ENCODE peak calls at places on chromosomes 11 and 22, in four cellular contexts. One of them, this sample, is unnamed.

GRCh38 chr11:69403556-69404215 is 77.8 kb upstream of the LINC01488 start:
- DNase-seq in effector memory CD8-positive, alpha-beta T cell: no peak
- DNase-seq in GM10248: no peak
- DNase-seq in heart left ventricle: no peak
- DNase-seq in this sample: no peak

GRCh38 chr22:45280583-45280972 is 4.2 kb upstream of the UPK3A start:
- DNase-seq in heart left ventricle: no peak
- DNase-seq in GM10248: no peak
- DNase-seq in effector memory CD8-positive, alpha-beta T cell: no peak
- DNase-seq in this sample: no peak

GRCh38 chr22:38864361-38865191 is 7.4 kb downstream of the CBX6 start:
- DNase-seq in heart left ventricle: peak; percentile 79
- DNase-seq in effector memory CD8-positive, alpha-beta T cell: no peak
- DNase-seq in GM10248: no peak
- DNase-seq in this sample: no peak

GRCh38 chr11:9838961-9839360 is 175.1 kb downstream of the SWAP70 start:
- DNase-seq in GM10248: peak; percentile 26
- DNase-seq in heart left ventricle: no peak
- DNase-seq in effector memory CD8-positive, alpha-beta T cell: no peak
- DNase-seq in this sample: peak; percentile 51

GRCh38 chr11:42913731-42914130 is 398.1 kb upstream of the API5 start:
- DNase-seq in effector memory CD8-positive, alpha-beta T cell: no peak
- DNase-seq in heart left ventricle: no peak
- DNase-seq in GM10248: no peak
- DNase-seq in this sample: peak; percentile 2

GRCh38 chr11:65962136-65962564 is 616 bp downstream of the SART1 start:
- DNase-seq in GM10248: no peak
- DNase-seq in effector memory CD8-positive, alpha-beta T cell: peak; percentile 24
- DNase-seq in heart left ventricle: no peak
- DNase-seq in this sample: no peak

GRCh38 chr11:86458294-86459001 is 83.8 kb downstream of the CCDC81 start:
- DNase-seq in effector memory CD8-positive, alpha-beta T cell: no peak
- DNase-seq in heart left ventricle: no peak
- DNase-seq in GM10248: no peak
- DNase-seq in this sample: no peak

GRCh38 chr11:113725883-113726405 is 19.8 kb upstream of the TMPRSS5 start:
- DNase-seq in heart left ventricle: no peak
- DNase-seq in effector memory CD8-positive, alpha-beta T cell: no peak
- DNase-seq in GM10248: no peak
- DNase-seq in this sample: no peak

GRCh38 chr11:102220728-102221467 is 96.4 kb upstream of the BIRC3 start:
- DNase-seq in GM10248: no peak
- DNase-seq in heart left ventricle: no peak
- DNase-seq in effector memory CD8-positive, alpha-beta T cell: no peak
- DNase-seq in this sample: no peak

GRCh38 chr11:33461319-33461718 is 204.1 kb downstream of the HIPK3 start:
- DNase-seq in GM10248: no peak
- DNase-seq in heart left ventricle: no peak
- DNase-seq in effector memory CD8-positive, alpha-beta T cell: no peak
- DNase-seq in this sample: no peak

GRCh38 chr22:44972363-44973083 is 37.3 kb downstream of the PHF21B start:
- DNase-seq in GM10248: no peak
- DNase-seq in effector memory CD8-positive, alpha-beta T cell: no peak
- DNase-seq in heart left ventricle: no peak
- DNase-seq in this sample: no peak

GRCh38 chr11:67113231-67113721 is 5.8 kb upstream of the KDM2A start:
- DNase-seq in heart left ventricle: no peak
- DNase-seq in GM10248: peak; percentile 64
- DNase-seq in effector memory CD8-positive, alpha-beta T cell: peak; percentile 19
- DNase-seq in this sample: peak; percentile 79

GRCh38 chr11:20084921-20085814 is 75.1 kb downstream of the DBX1 start:
- DNase-seq in effector memory CD8-positive, alpha-beta T cell: no peak
- DNase-seq in heart left ventricle: no peak
- DNase-seq in GM10248: no peak
- DNase-seq in this sample: no peak

GRCh38 chr11:35321532-35322320 is 97.6 kb downstream of the SLC1A2 start:
- DNase-seq in effector memory CD8-positive, alpha-beta T cell: no peak
- DNase-seq in GM10248: no peak
- DNase-seq in heart left ventricle: peak; percentile 50
- DNase-seq in this sample: no peak

GRCh38 chr11:84144531-84144930 is 858.4 kb upstream of the CCDC90B start:
- DNase-seq in heart left ventricle: no peak
- DNase-seq in effector memory CD8-positive, alpha-beta T cell: no peak
- DNase-seq in GM10248: no peak
- DNase-seq in this sample: no peak

GRCh38 chr11:45872513-45873356 is 12.7 kb upstream of the MAPK8IP1 start:
- DNase-seq in effector memory CD8-positive, alpha-beta T cell: peak; percentile 24
- DNase-seq in GM10248: peak; percentile 52
- DNase-seq in heart left ventricle: no peak
- DNase-seq in this sample: no peak

GRCh38 chr11:63907063-63907462 is 9.9 kb downstream of the RCOR2 start:
- DNase-seq in effector memory CD8-positive, alpha-beta T cell: no peak
- DNase-seq in GM10248: no peak
- DNase-seq in heart left ventricle: no peak
- DNase-seq in this sample: no peak

GRCh38 chr11:129643031-129643721 is 172.5 kb upstream of the TMEM45B start:
- DNase-seq in effector memory CD8-positive, alpha-beta T cell: no peak
- DNase-seq in GM10248: no peak
- DNase-seq in heart left ventricle: no peak
- DNase-seq in this sample: no peak

GRCh38 chr22:19812910-19813309 is 41.8 kb downstream of the GNB1L start:
- DNase-seq in effector memory CD8-positive, alpha-beta T cell: no peak
- DNase-seq in heart left ventricle: no peak
- DNase-seq in GM10248: no peak
- DNase-seq in this sample: no peak

GRCh38 chr22:42743501-42743991 is 22.9 kb upstream of the A4GALT start:
- DNase-seq in GM10248: no peak
- DNase-seq in effector memory CD8-positive, alpha-beta T cell: no peak
- DNase-seq in heart left ventricle: peak; percentile 90
- DNase-seq in this sample: no peak